ENCODE peak calls at places on chromosomes 7 and 10, in five cellular contexts. One of them, this sample, is unnamed. For H3K4me1, the result is how much of the 10 kb centered on the place peaks cover.

GRCh38 chr7:138025215-138026186 is 23.6 kb upstream of the CREB3L2 start:
- DNase-seq in Panc1: no peak
- DNase-seq in HCT116: no peak
- DNase-seq in kidney: no peak
- DNase-seq in stomach: no peak
- DNase-seq in this sample: no peak

GRCh38 chr10:125707852-125708468 is 11.5 kb upstream of the EDRF1 start:
- DNase-seq in HCT116: peak
- DNase-seq in kidney: no peak
- DNase-seq in stomach: no peak
- DNase-seq in Panc1: no peak
- DNase-seq in this sample: no peak

GRCh38 chr7:136594739-136595144 is 273.7 kb upstream of the CHRM2 start:
- DNase-seq in Panc1: no peak
- DNase-seq in kidney: no peak
- DNase-seq in stomach: no peak
- DNase-seq in HCT116: no peak
- DNase-seq in this sample: no peak

GRCh38 chr7:154859747-154860620 is 142.9 kb downstream of the PAXIP1 start:
- DNase-seq in Panc1: no peak
- DNase-seq in stomach: no peak
- DNase-seq in kidney: no peak
- DNase-seq in HCT116: no peak
- DNase-seq in this sample: no peak

GRCh38 chr7:102445674-102446071 is 12.3 kb downstream of the ORAI2 start:
- DNase-seq in stomach: no peak
- DNase-seq in Panc1: no peak
- DNase-seq in HCT116: no peak
- DNase-seq in kidney: no peak
- DNase-seq in this sample: no peak

GRCh38 chr10:77925410-77925794 is 1.2 kb downstream of the DLG5 start:
- DNase-seq in Panc1: no peak
- DNase-seq in kidney: no peak
- DNase-seq in HCT116: no peak
- DNase-seq in stomach: no peak
- DNase-seq in this sample: no peak

GRCh38 chr10:30775779-30776591 is 146.4 kb upstream of the LYZL2 start:
- DNase-seq in Panc1: no peak
- DNase-seq in kidney: no peak
- DNase-seq in HCT116: no peak
- DNase-seq in stomach: no peak
- DNase-seq in this sample: no peak

GRCh38 chr7:157521061-157521731 is 184.4 kb downstream of the DNAJB6 start:
- DNase-seq in stomach: peak
- DNase-seq in Panc1: no peak
- DNase-seq in HCT116: no peak
- DNase-seq in kidney: peak
- DNase-seq in this sample: peak

GRCh38 chr7:45872116-45873034 is 507 bp downstream of the CCDC201 start:
- DNase-seq in stomach: no peak
- DNase-seq in kidney: no peak
- DNase-seq in HCT116: no peak
- DNase-seq in Panc1: no peak
- DNase-seq in this sample: no peak

GRCh38 chr7:84490661-84491060 is 296.1 kb upstream of the SEMA3A start:
- DNase-seq in kidney: no peak
- DNase-seq in Panc1: no peak
- DNase-seq in stomach: no peak
- DNase-seq in HCT116: no peak
- DNase-seq in this sample: no peak

GRCh38 chr10:86970152-86970886 is 2.0 kb downstream of the ADIRF start:
- DNase-seq in Panc1: no peak
- DNase-seq in HCT116: peak
- DNase-seq in stomach: peak
- DNase-seq in kidney: peak
- DNase-seq in this sample: peak

GRCh38 chr7:18320971-18321567 is 174.5 kb upstream of the HDAC9 start:
- DNase-seq in stomach: no peak
- DNase-seq in HCT116: peak
- DNase-seq in kidney: no peak
- DNase-seq in Panc1: peak
- DNase-seq in this sample: no peak

GRCh38 chr10:36236931-36237330 is 594.8 kb upstream of the FZD8 start:
- DNase-seq in stomach: no peak
- DNase-seq in Panc1: no peak
- DNase-seq in kidney: no peak
- DNase-seq in HCT116: no peak
- DNase-seq in this sample: no peak

GRCh38 chr7:75977741-75978140 is 16.7 kb downstream of the TMEM120A start:
- DNase-seq in Panc1: no peak
- DNase-seq in HCT116: no peak
- DNase-seq in kidney: peak
- DNase-seq in stomach: no peak
- DNase-seq in this sample: peak

GRCh38 chr10:109428775-109429480 is 494.4 kb downstream of the XPNPEP1 start:
- DNase-seq in kidney: no peak
- DNase-seq in stomach: no peak
- DNase-seq in HCT116: no peak
- DNase-seq in Panc1: no peak
- DNase-seq in this sample: no peak

GRCh38 chr7:146781352-146782116 is 664.9 kb downstream of the CNTNAP2 start:
- DNase-seq in Panc1: no peak
- DNase-seq in HCT116: no peak
- DNase-seq in stomach: no peak
- DNase-seq in kidney: no peak
- DNase-seq in this sample: no peak

GRCh38 chr7:99562832-99563231 is 4.4 kb downstream of the ZNF655 start:
- DNase-seq in HCT116: peak
- DNase-seq in stomach: no peak
- DNase-seq in Panc1: peak
- DNase-seq in kidney: no peak
- DNase-seq in this sample: no peak

GRCh38 chr10:74991435-74991834 is 120.0 kb upstream of the SAMD8 start:
- DNase-seq in HCT116: peak
- DNase-seq in kidney: no peak
- DNase-seq in Panc1: peak
- DNase-seq in stomach: no peak
- DNase-seq in this sample: no peak

GRCh38 chr7:130491841-130492518 is at the start of gene MEST:
- DNase-seq in kidney: peak
- DNase-seq in Panc1: no peak
- DNase-seq in stomach: no peak
- DNase-seq in HCT116: no peak
- DNase-seq in this sample: no peak

GRCh38 chr7:113159746-113160339 is 41.5 kb upstream of the SMIM30 start:
- DNase-seq in kidney: no peak
- DNase-seq in Panc1: peak
- DNase-seq in stomach: no peak
- DNase-seq in HCT116: peak
- DNase-seq in this sample: no peak

GRCh38 chr10:115604627-115605026 is 511.5 kb downstream of the ATRNL1 start:
- DNase-seq in stomach: no peak
- DNase-seq in HCT116: no peak
- DNase-seq in kidney: no peak
- DNase-seq in Panc1: no peak
- DNase-seq in this sample: no peak

GRCh38 chr10:34494012-34494411 is 321.1 kb downstream of the PARD3 start:
- DNase-seq in HCT116: no peak
- DNase-seq in Panc1: no peak
- DNase-seq in kidney: no peak
- DNase-seq in stomach: no peak
- DNase-seq in this sample: no peak

GRCh38 chr10:58608826-58609225 is 96.2 kb downstream of the BICC1 start:
- DNase-seq in Panc1: no peak
- DNase-seq in kidney: no peak
- DNase-seq in stomach: no peak
- DNase-seq in HCT116: no peak
- DNase-seq in this sample: no peak

GRCh38 chr7:150986099-150986512 is 4.7 kb upstream of the NOS3 start:
- DNase-seq in stomach: peak
- DNase-seq in HCT116: no peak
- DNase-seq in Panc1: no peak
- DNase-seq in kidney: no peak
- DNase-seq in this sample: no peak

GRCh38 chr10:48590945-48591344 is 13.9 kb downstream of the ARHGAP22 start:
- DNase-seq in kidney: no peak
- DNase-seq in Panc1: no peak
- DNase-seq in HCT116: no peak
- DNase-seq in stomach: no peak
- DNase-seq in this sample: no peak

GRCh38 chr10:113958631-113959382 is 84.9 kb upstream of the ADRB1 start:
- DNase-seq in Panc1: no peak
- DNase-seq in kidney: peak
- DNase-seq in stomach: peak
- DNase-seq in HCT116: peak
- DNase-seq in this sample: peak

GRCh38 chr10:50576245-50576815 is 47.4 kb downstream of the SGMS1 start:
- DNase-seq in HCT116: no peak
- DNase-seq in Panc1: no peak
- DNase-seq in stomach: no peak
- DNase-seq in kidney: no peak
- DNase-seq in this sample: no peak

GRCh38 chr7:91293840-91294239 is 29.6 kb downstream of the FZD1 start:
- DNase-seq in Panc1: no peak
- DNase-seq in kidney: no peak
- DNase-seq in stomach: no peak
- DNase-seq in HCT116: no peak
- DNase-seq in this sample: no peak

GRCh38 chr7:104272767-104273384 is 55.5 kb upstream of the LHFPL3 start:
- DNase-seq in HCT116: peak
- DNase-seq in stomach: no peak
- DNase-seq in kidney: no peak
- DNase-seq in Panc1: no peak
- DNase-seq in this sample: no peak

GRCh38 chr10:79377557-79378382 is 30.5 kb downstream of the PPIF start:
- DNase-seq in Panc1: no peak
- DNase-seq in stomach: no peak
- DNase-seq in HCT116: no peak
- DNase-seq in kidney: no peak
- DNase-seq in this sample: peak

GRCh38 chr10:133195096-133195495 is 34.9 kb upstream of the UTF1 start:
- DNase-seq in kidney: peak
- DNase-seq in stomach: no peak
- DNase-seq in HCT116: no peak
- DNase-seq in Panc1: no peak
- DNase-seq in this sample: no peak

GRCh38 chr7:81501220-81501619 is 268.6 kb downstream of the HGF start:
- DNase-seq in kidney: no peak
- DNase-seq in HCT116: peak
- DNase-seq in Panc1: no peak
- DNase-seq in stomach: no peak
- DNase-seq in this sample: no peak

DNA sequence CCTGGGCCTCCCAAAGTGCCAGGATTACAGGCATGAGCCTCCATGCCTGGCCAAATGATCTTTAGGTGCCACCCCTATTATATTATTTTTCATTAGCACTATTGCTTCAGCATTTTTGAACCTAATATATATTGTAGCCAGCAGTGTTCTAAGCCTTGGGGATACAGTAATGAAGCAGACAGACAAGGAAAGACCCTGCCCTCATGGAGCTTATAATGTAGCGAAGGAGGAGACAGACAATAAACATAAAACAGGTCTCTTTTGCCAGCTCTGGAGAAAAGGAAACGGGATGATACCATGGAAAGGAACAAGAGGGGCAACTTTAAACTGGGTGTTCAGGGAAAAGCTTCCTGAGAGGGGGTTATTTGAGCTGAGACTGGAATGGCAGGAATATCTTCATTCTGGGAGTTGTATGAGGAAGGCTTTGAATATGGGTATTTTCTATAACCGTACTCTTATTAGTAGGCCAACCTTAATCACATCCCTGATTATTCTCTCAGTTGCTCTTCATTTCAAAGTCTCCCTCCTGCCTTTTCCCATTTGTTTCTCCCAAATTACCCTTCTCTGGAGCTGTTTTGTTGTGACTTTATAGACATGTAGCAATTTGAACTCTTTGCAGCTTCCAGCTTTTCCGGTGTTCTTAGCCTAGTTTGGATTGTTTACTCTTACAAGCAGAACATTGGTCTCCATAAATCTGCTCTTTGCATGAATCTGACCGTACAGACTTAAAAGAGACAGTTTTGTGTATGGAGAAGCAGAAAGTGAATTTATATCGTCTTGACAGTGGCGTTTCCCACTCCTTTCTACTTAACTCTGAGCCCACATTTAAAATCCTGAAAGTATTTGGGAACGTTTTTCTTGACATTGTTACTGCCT is 19.0 kb downstream of the PRKAR2B start:
- DNase-seq in Panc1: no peak
- DNase-seq in stomach: no peak
- DNase-seq in HCT116: no peak
- DNase-seq in kidney: no peak
- DNase-seq in this sample: no peak
- H3K4me1 ChIP-seq in Panc1: under half
- H3K4me1 ChIP-seq in stomach: under half
- H3K4me1 ChIP-seq in HCT116: under half
- H3K4me1 ChIP-seq in kidney: under half
- H3K4me1 ChIP-seq in this sample: under half

GRCh38 chr7:2078899-2079298 is 153.8 kb downstream of the MAD1L1 start:
- DNase-seq in HCT116: no peak
- DNase-seq in kidney: no peak
- DNase-seq in stomach: no peak
- DNase-seq in Panc1: no peak
- DNase-seq in this sample: no peak
- H3K4me3 ChIP-seq in HCT116: no peak
- H3K4me3 ChIP-seq in kidney: no peak
- H3K4me3 ChIP-seq in stomach: no peak
- H3K4me3 ChIP-seq in Panc1: no peak
- H3K4me3 ChIP-seq in this sample: no peak

GRCh38 chr7:29287366-29287765 is 92.8 kb downstream of the CHN2 start:
- DNase-seq in HCT116: peak
- DNase-seq in kidney: no peak
- DNase-seq in stomach: no peak
- DNase-seq in Panc1: no peak
- DNase-seq in this sample: no peak
- H3K27ac ChIP-seq in HCT116: no peak
- H3K27ac ChIP-seq in kidney: no peak
- H3K27ac ChIP-seq in stomach: no peak
- H3K27ac ChIP-seq in Panc1: no peak
- H3K27ac ChIP-seq in this sample: no peak

GRCh38 chr10:11110499-11110898 is 92.8 kb downstream of the CELF2 start:
- DNase-seq in HCT116: no peak
- DNase-seq in kidney: no peak
- DNase-seq in Panc1: no peak
- DNase-seq in stomach: no peak
- DNase-seq in this sample: no peak

GRCh38 chr10:11106621-11107374 is 89.1 kb downstream of the CELF2 start:
- DNase-seq in HCT116: no peak
- DNase-seq in stomach: no peak
- DNase-seq in Panc1: no peak
- DNase-seq in kidney: no peak
- DNase-seq in this sample: no peak

GRCh38 chr10:11107953-11108352 is 90.3 kb downstream of the CELF2 start:
- DNase-seq in stomach: no peak
- DNase-seq in Panc1: no peak
- DNase-seq in kidney: no peak
- DNase-seq in HCT116: no peak
- DNase-seq in this sample: no peak

GRCh38 chr10:11109590-11109989 is 91.9 kb downstream of the CELF2 start:
- DNase-seq in HCT116: no peak
- DNase-seq in stomach: no peak
- DNase-seq in kidney: no peak
- DNase-seq in Panc1: no peak
- DNase-seq in this sample: no peak

GRCh38 chr10:11108356-11108755 is 90.7 kb downstream of the CELF2 start:
- DNase-seq in Panc1: no peak
- DNase-seq in kidney: no peak
- DNase-seq in HCT116: no peak
- DNase-seq in stomach: no peak
- DNase-seq in this sample: no peak
- H3K4me1 ChIP-seq in Panc1: under half
- H3K4me1 ChIP-seq in kidney: under half
- H3K4me1 ChIP-seq in HCT116: under half
- H3K4me1 ChIP-seq in stomach: under half
- H3K4me1 ChIP-seq in this sample: under half

This sample was measured in tibial artery.